ENCODE peak calls at places on chromosomes 13 and 19, in eight cellular contexts. U, M, L, Y, S, H, Q and X are unnamed samples.

GRCh38 chr13:95357875-95358274 is 56.6 kb upstream of the ABCC4 start:
- DNase-seq in U (no peak), H (no peak), Y (no peak), M (no peak), S (no peak), L (no peak), Q (no peak), X (no peak)

GRCh38 chr13:95267662-95268369 is 33.4 kb downstream of the ABCC4 start:
- DNase-seq in S (peak), M (peak), Y (no peak), Q (no peak), L (no peak), U (no peak), H (peak), X (peak)

GRCh38 chr19:5580116-5580515 is 12.4 kb upstream of the TINCR start:
- DNase-seq in Q (no peak), M (no peak), U (no peak), L (peak), Y (no peak), H (no peak), S (no peak), X (no peak)

GRCh38 chr13:26538363-26539317 is 18.8 kb upstream of the WASF3 start:
- DNase-seq in L (peak), S (peak), Y (no peak), Q (no peak), M (no peak), U (no peak), H (no peak), X (no peak)

GRCh38 chr19:2475018-2475701 is 767 bp upstream of the GADD45B start:
- DNase-seq in M (peak), Y (no peak), U (peak), H (peak), S (peak), Q (peak), L (no peak), X (peak)

GRCh38 chr13:77544365-77544764 is 8.9 kb downstream of the SCEL start:
- DNase-seq in L (peak), H (peak), U (no peak), S (peak), Q (peak), Y (no peak), M (no peak), X (no peak)

GRCh38 chr13:49641810-49642291 is 13.5 kb downstream of the ARL11 start:
- DNase-seq in Y (peak), S (peak), L (no peak), U (no peak), H (peak), M (peak), Q (no peak), X (peak)

GRCh38 chr13:111936267-111936925 is 130.6 kb upstream of the SOX1 start:
- DNase-seq in S (no peak), U (no peak), Y (no peak), H (no peak), Q (no peak), L (no peak), M (no peak), X (no peak)

GRCh38 chr13:25292301-25292700 is 5.0 kb upstream of the MTMR6 start:
- DNase-seq in L (no peak), Q (no peak), U (no peak), S (peak), M (no peak), H (peak), Y (peak), X (no peak)

GRCh38 chr19:7729831-7730285 is 2.1 kb downstream of the CLEC4G start:
- DNase-seq in M (no peak), H (no peak), L (no peak), Y (no peak), Q (no peak), U (no peak), S (no peak), X (no peak)

GRCh38 chr19:13839193-13839937 is 37.6 kb upstream of the NANOS3 start:
- DNase-seq in Y (peak), S (peak), U (peak), L (no peak), Q (peak), H (peak), M (peak), X (peak)

GRCh38 chr13:23848639-23849282 is 40.4 kb downstream of the MIPEP start:
- DNase-seq in L (no peak), M (no peak), U (no peak), H (no peak), S (no peak), Q (no peak), Y (no peak), X (no peak)

GRCh38 chr19:29819300-29819699 is 7.5 kb downstream of the CCNE1 start:
- DNase-seq in H (no peak), U (no peak), L (no peak), S (no peak), M (no peak), Q (no peak), Y (no peak), X (no peak)

GRCh38 chr13:50616101-50616500 is 227.4 kb downstream of the DLEU7 start:
- DNase-seq in U (no peak), Y (no peak), M (peak), L (no peak), S (peak), Q (no peak), H (peak), X (no peak)

GRCh38 chr19:6424190-6424938 is at the start of gene KHSRP:
- DNase-seq in L (no peak), M (no peak), H (no peak), Q (no peak), U (peak), Y (no peak), S (no peak), X (no peak)

GRCh38 chr19:30593975-30594925 is 222.1 kb downstream of the ZNF536 start:
- DNase-seq in H (no peak), U (no peak), Y (no peak), S (no peak), L (no peak), M (no peak), Q (no peak), X (no peak)

GRCh38 chr19:30215248-30215647 is 156.9 kb upstream of the ZNF536 start:
- DNase-seq in L (no peak), U (no peak), S (no peak), H (no peak), Y (no peak), M (no peak), Q (no peak), X (no peak)

GRCh38 chr13:97468331-97468730 is 34.4 kb downstream of the RAP2A start:
- DNase-seq in S (peak), L (no peak), U (no peak), H (peak), M (no peak), Q (peak), Y (no peak), X (no peak)

GRCh38 chr13:46341112-46341711 is 45.8 kb downstream of the RUBCNL start:
- DNase-seq in U (no peak), S (peak), H (peak), Y (peak), L (no peak), Q (no peak), M (peak), X (peak)

GRCh38 chr19:39434123-39435076 is 1.3 kb downstream of the RPS16 start:
- DNase-seq in S (no peak), M (no peak), Q (no peak), U (no peak), Y (no peak), H (no peak), L (no peak), X (no peak)